ENCODE peak calls at places on chromosomes 12 and 14, in six cellular contexts. One of them, this sample, is unnamed.

GRCh38 chr12:46503637-46504036 is 131.1 kb upstream of the SLC38A2 start:
- DNase-seq in endothelial cell: no peak
- DNase-seq in fibroblast of villous mesenchyme: no peak
- DNase-seq in GM12864: no peak
- DNase-seq in cardiac muscle cell: no peak
- DNase-seq in Calu3: no peak
- DNase-seq in this sample: no peak

GRCh38 chr14:73243748-73244147 is 6.4 kb downstream of the PAPLN start:
- DNase-seq in Calu3: no peak
- DNase-seq in GM12864: no peak
- DNase-seq in cardiac muscle cell: no peak
- DNase-seq in fibroblast of villous mesenchyme: no peak
- DNase-seq in endothelial cell: no peak
- DNase-seq in this sample: no peak

GRCh38 chr12:120094485-120094884 is 22.1 kb downstream of the RAB35 start:
- DNase-seq in endothelial cell: no peak
- DNase-seq in fibroblast of villous mesenchyme: no peak
- DNase-seq in Calu3: no peak
- DNase-seq in GM12864: no peak
- DNase-seq in cardiac muscle cell: no peak
- DNase-seq in this sample: peak; percentile 21

GRCh38 chr14:29016050-29016900 is 249.7 kb downstream of the FOXG1 start:
- DNase-seq in Calu3: peak; percentile 65
- DNase-seq in endothelial cell: peak; percentile 68
- DNase-seq in cardiac muscle cell: peak; percentile 73
- DNase-seq in fibroblast of villous mesenchyme: peak; percentile 50
- DNase-seq in GM12864: no peak
- DNase-seq in this sample: peak; percentile 3

GRCh38 chr14:36663404-36664321 is 2.0 kb downstream of the PAX9 start:
- DNase-seq in GM12864: no peak
- DNase-seq in endothelial cell: no peak
- DNase-seq in fibroblast of villous mesenchyme: no peak
- DNase-seq in cardiac muscle cell: no peak
- DNase-seq in Calu3: no peak
- DNase-seq in this sample: peak; percentile 23

GRCh38 chr12:112617191-112617505 is 174.4 kb upstream of the RPH3A start:
- DNase-seq in Calu3: no peak
- DNase-seq in endothelial cell: no peak
- DNase-seq in cardiac muscle cell: no peak
- DNase-seq in fibroblast of villous mesenchyme: no peak
- DNase-seq in GM12864: no peak
- DNase-seq in this sample: no peak

GRCh38 chr12:1830401-1830845 is 10.1 kb downstream of the LRTM2 start:
- DNase-seq in endothelial cell: no peak
- DNase-seq in GM12864: no peak
- DNase-seq in Calu3: no peak
- DNase-seq in fibroblast of villous mesenchyme: no peak
- DNase-seq in cardiac muscle cell: no peak
- DNase-seq in this sample: no peak

GRCh38 chr14:49962616-49963015 is 69.7 kb downstream of the ARF6 start:
- DNase-seq in GM12864: peak; percentile 82
- DNase-seq in cardiac muscle cell: no peak
- DNase-seq in fibroblast of villous mesenchyme: no peak
- DNase-seq in endothelial cell: no peak
- DNase-seq in Calu3: peak; percentile 73
- DNase-seq in this sample: peak; percentile 60

GRCh38 chr12:47835017-47835830 is 15.5 kb upstream of the HDAC7 start:
- DNase-seq in endothelial cell: no peak
- DNase-seq in cardiac muscle cell: no peak
- DNase-seq in fibroblast of villous mesenchyme: no peak
- DNase-seq in Calu3: no peak
- DNase-seq in GM12864: no peak
- DNase-seq in this sample: no peak

GRCh38 chr12:124469193-124469888 is 98.1 kb downstream of the NCOR2 start:
- DNase-seq in fibroblast of villous mesenchyme: no peak
- DNase-seq in endothelial cell: no peak
- DNase-seq in cardiac muscle cell: no peak
- DNase-seq in GM12864: no peak
- DNase-seq in Calu3: no peak
- DNase-seq in this sample: no peak
- TF ChIP-seq CTCF in fibroblast of villous mesenchyme: peak; percentile 70
- TF ChIP-seq CTCF in endothelial cell: peak; percentile 95
- TF ChIP-seq CTCF in cardiac muscle cell: peak; percentile 75
- TF ChIP-seq CTCF in GM12864: peak; percentile 77
- TF ChIP-seq CTCF in Calu3: peak; percentile 84
- TF ChIP-seq CTCF in this sample: peak; percentile 61

GRCh38 chr14:70087380-70087697 is 101.4 kb downstream of the SLC8A3 start:
- DNase-seq in cardiac muscle cell: no peak
- DNase-seq in fibroblast of villous mesenchyme: no peak
- DNase-seq in endothelial cell: no peak
- DNase-seq in GM12864: no peak
- DNase-seq in Calu3: no peak
- DNase-seq in this sample: no peak
- TF ChIP-seq CTCF in cardiac muscle cell: no peak
- TF ChIP-seq CTCF in fibroblast of villous mesenchyme: no peak
- TF ChIP-seq CTCF in endothelial cell: no peak
- TF ChIP-seq CTCF in GM12864: no peak
- TF ChIP-seq CTCF in Calu3: no peak
- TF ChIP-seq CTCF in this sample: no peak

GRCh38 chr12:52050771-52051541 is at the start of gene NR4A1:
- DNase-seq in fibroblast of villous mesenchyme: peak; percentile 98
- DNase-seq in endothelial cell: peak; percentile 83
- DNase-seq in GM12864: peak; percentile 44
- DNase-seq in cardiac muscle cell: peak; percentile 99
- DNase-seq in Calu3: peak; percentile 97
- DNase-seq in this sample: peak; percentile 98
- TF ChIP-seq CTCF in fibroblast of villous mesenchyme: peak; percentile 14
- TF ChIP-seq CTCF in endothelial cell: no peak
- TF ChIP-seq CTCF in GM12864: peak; percentile 13
- TF ChIP-seq CTCF in cardiac muscle cell: peak; percentile 29
- TF ChIP-seq CTCF in Calu3: no peak
- TF ChIP-seq CTCF in this sample: peak; percentile 40

GRCh38 chr14:58258156-58258555 is 13.5 kb downstream of the PSMA3 start:
- DNase-seq in fibroblast of villous mesenchyme: no peak
- DNase-seq in GM12864: no peak
- DNase-seq in cardiac muscle cell: no peak
- DNase-seq in Calu3: no peak
- DNase-seq in endothelial cell: no peak
- DNase-seq in this sample: no peak
- TF ChIP-seq CTCF in fibroblast of villous mesenchyme: peak; percentile 4
- TF ChIP-seq CTCF in GM12864: no peak
- TF ChIP-seq CTCF in cardiac muscle cell: no peak
- TF ChIP-seq CTCF in Calu3: no peak
- TF ChIP-seq CTCF in endothelial cell: no peak
- TF ChIP-seq CTCF in this sample: no peak

DNA sequence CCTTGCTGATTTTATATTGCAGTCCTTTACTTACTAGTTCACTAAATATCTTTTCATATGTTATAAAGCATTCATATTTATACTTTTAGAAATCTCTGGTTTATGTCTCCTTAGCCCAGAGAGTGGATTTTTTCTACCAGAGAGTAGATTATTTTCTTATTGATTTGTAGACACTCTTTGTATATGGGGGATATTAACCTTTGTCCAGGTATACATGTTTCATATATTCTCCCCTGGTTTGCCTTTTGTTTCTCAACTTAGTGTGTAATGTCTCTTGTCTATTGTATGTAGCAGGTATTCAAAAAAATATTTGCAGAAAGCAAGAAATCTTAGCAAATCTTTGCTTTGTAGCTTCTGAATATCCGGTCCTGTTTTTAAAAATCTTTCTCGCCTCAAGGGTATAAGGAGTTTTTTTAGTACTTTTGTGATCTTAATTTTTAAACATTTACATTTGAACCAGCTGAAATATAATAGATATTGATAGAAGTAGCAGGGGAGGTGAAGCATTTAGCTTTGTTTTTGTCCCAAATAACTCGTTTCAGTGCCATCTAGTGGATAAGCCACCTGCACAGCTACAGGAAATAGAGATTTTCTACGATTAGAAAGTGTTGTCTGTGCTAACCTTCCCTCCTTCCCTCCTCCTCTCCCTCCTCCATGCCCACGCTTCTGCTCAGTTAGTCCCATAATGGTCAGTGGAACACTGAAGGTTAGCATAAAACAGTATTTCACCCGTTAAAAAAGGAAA is 97.0 kb downstream of the PHETA1 start:
- DNase-seq in GM12864: no peak
- DNase-seq in fibroblast of villous mesenchyme: no peak
- DNase-seq in Calu3: no peak
- DNase-seq in endothelial cell: no peak
- DNase-seq in cardiac muscle cell: no peak
- DNase-seq in this sample: no peak
- TF ChIP-seq CTCF in GM12864: peak; percentile 32
- TF ChIP-seq CTCF in fibroblast of villous mesenchyme: peak; percentile 13
- TF ChIP-seq CTCF in Calu3: no peak
- TF ChIP-seq CTCF in endothelial cell: no peak
- TF ChIP-seq CTCF in cardiac muscle cell: peak; percentile 32
- TF ChIP-seq CTCF in this sample: peak; percentile 30

GRCh38 chr14:43981135-43981787 is 525.8 kb downstream of the FSCB start:
- DNase-seq in fibroblast of villous mesenchyme: no peak
- DNase-seq in cardiac muscle cell: no peak
- DNase-seq in Calu3: no peak
- DNase-seq in endothelial cell: no peak
- DNase-seq in GM12864: no peak
- DNase-seq in this sample: no peak
- TF ChIP-seq CTCF in fibroblast of villous mesenchyme: no peak
- TF ChIP-seq CTCF in cardiac muscle cell: no peak
- TF ChIP-seq CTCF in Calu3: no peak
- TF ChIP-seq CTCF in endothelial cell: no peak
- TF ChIP-seq CTCF in GM12864: no peak
- TF ChIP-seq CTCF in this sample: no peak

This sample was measured in GM13977.